ENCODE peak calls at places on chromosome 5, in four cellular contexts. One of them, this sample, is unnamed.

GRCh38 chr5:45521067-45521466 is 175.1 kb downstream of the HCN1 start:
- DNase-seq in PC-3: peak
- DNase-seq in HCT116: peak
- DNase-seq in neural progenitor cell: peak
- DNase-seq in this sample: peak

GRCh38 chr5:95843733-95844223 is 21.3 kb upstream of the GLRX start:
- DNase-seq in PC-3: no peak
- DNase-seq in HCT116: no peak
- DNase-seq in neural progenitor cell: no peak
- DNase-seq in this sample: no peak

GRCh38 chr5:91139572-91140200 is 243.4 kb downstream of the ARRDC3 start:
- DNase-seq in PC-3: no peak
- DNase-seq in HCT116: no peak
- DNase-seq in neural progenitor cell: no peak
- DNase-seq in this sample: no peak

GRCh38 chr5:1312206-1312605 is 17.3 kb upstream of the TERT start:
- DNase-seq in PC-3: no peak
- DNase-seq in HCT116: no peak
- DNase-seq in neural progenitor cell: no peak
- DNase-seq in this sample: no peak

GRCh38 chr5:154243736-154244135 is 53.2 kb downstream of the GALNT10 start:
- DNase-seq in PC-3: no peak
- DNase-seq in HCT116: no peak
- DNase-seq in neural progenitor cell: peak
- DNase-seq in this sample: no peak

GRCh38 chr5:136656811-136657210 is 291.5 kb upstream of the TRPC7 start:
- DNase-seq in PC-3: peak
- DNase-seq in HCT116: no peak
- DNase-seq in neural progenitor cell: no peak
- DNase-seq in this sample: no peak

GRCh38 chr5:174030289-174030688 is 15.2 kb upstream of the NSG2 start:
- DNase-seq in PC-3: no peak
- DNase-seq in HCT116: no peak
- DNase-seq in neural progenitor cell: no peak
- DNase-seq in this sample: no peak

GRCh38 chr5:76809141-76809540 is 9.7 kb upstream of the F2RL1 start:
- DNase-seq in PC-3: no peak
- DNase-seq in HCT116: no peak
- DNase-seq in neural progenitor cell: no peak
- DNase-seq in this sample: no peak

GRCh38 chr5:180460834-180461233 is 33.3 kb upstream of the CNOT6 start:
- DNase-seq in PC-3: no peak
- DNase-seq in HCT116: no peak
- DNase-seq in neural progenitor cell: no peak
- DNase-seq in this sample: no peak

GRCh38 chr5:43215073-43215631 is 23.1 kb downstream of the NIM1K start:
- DNase-seq in PC-3: no peak
- DNase-seq in HCT116: no peak
- DNase-seq in neural progenitor cell: no peak
- DNase-seq in this sample: no peak

GRCh38 chr5:158979749-158980521 is 119.8 kb downstream of the EBF1 start:
- DNase-seq in PC-3: peak
- DNase-seq in HCT116: no peak
- DNase-seq in neural progenitor cell: peak
- DNase-seq in this sample: no peak
- TF ChIP-seq EZH2phosphoT487 in PC-3: no peak
- TF ChIP-seq EZH2phosphoT487 in HCT116: no peak
- TF ChIP-seq EZH2phosphoT487 in neural progenitor cell: no peak
- TF ChIP-seq EZH2phosphoT487 in this sample: no peak

DNA sequence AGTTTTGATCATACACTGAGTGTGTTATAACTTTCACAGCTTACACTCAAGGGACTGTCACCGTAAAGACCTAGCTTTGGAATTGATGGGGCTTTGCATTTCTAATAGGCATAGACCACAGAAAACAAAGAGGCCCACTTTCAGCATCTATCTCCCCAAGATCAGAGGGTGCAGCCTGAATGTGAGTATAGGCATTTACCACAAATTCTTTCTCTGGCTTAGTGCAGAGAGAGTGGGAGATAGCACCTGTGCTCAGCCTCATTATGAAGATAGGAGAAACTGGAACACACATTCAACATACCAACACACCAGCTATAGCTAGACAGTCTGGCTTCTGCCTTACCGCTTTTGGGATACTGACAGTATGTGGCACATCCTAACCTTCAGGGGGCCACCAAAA is 783.4 kb upstream of the GRAMD2B start:
- DNase-seq in PC-3: no peak
- DNase-seq in HCT116: no peak
- DNase-seq in neural progenitor cell: no peak
- DNase-seq in this sample: no peak
- H2AFZ ChIP-seq in PC-3: no peak
- H2AFZ ChIP-seq in HCT116: no peak
- H2AFZ ChIP-seq in neural progenitor cell: peak
- H2AFZ ChIP-seq in this sample: no peak

GRCh38 chr5:2902742-2903297 is 151.3 kb upstream of the IRX2 start:
- DNase-seq in PC-3: no peak
- DNase-seq in HCT116: no peak
- DNase-seq in neural progenitor cell: no peak
- DNase-seq in this sample: no peak
- TF ChIP-seq EZH2phosphoT487 in PC-3: no peak
- TF ChIP-seq EZH2phosphoT487 in HCT116: no peak
- TF ChIP-seq EZH2phosphoT487 in neural progenitor cell: no peak
- TF ChIP-seq EZH2phosphoT487 in this sample: no peak

GRCh38 chr5:72412283-72413055 is 92.3 kb downstream of the PTCD2 start:
- DNase-seq in PC-3: peak
- DNase-seq in HCT116: no peak
- DNase-seq in neural progenitor cell: no peak
- DNase-seq in this sample: no peak
- H2AFZ ChIP-seq in PC-3: no peak
- H2AFZ ChIP-seq in HCT116: no peak
- H2AFZ ChIP-seq in neural progenitor cell: no peak
- H2AFZ ChIP-seq in this sample: no peak

GRCh38 chr5:159515197-159515596 is 184.9 kb upstream of the IL12B start:
- DNase-seq in PC-3: no peak
- DNase-seq in HCT116: no peak
- DNase-seq in neural progenitor cell: no peak
- DNase-seq in this sample: no peak

GRCh38 chr5:159519365-159519764 is 189.1 kb upstream of the IL12B start:
- DNase-seq in PC-3: no peak
- DNase-seq in HCT116: no peak
- DNase-seq in neural progenitor cell: no peak
- DNase-seq in this sample: no peak

GRCh38 chr5:159514229-159514822 is 184.0 kb upstream of the IL12B start:
- DNase-seq in PC-3: no peak
- DNase-seq in HCT116: no peak
- DNase-seq in neural progenitor cell: no peak
- DNase-seq in this sample: peak

GRCh38 chr5:159515909-159516415 is 185.7 kb upstream of the IL12B start:
- DNase-seq in PC-3: peak
- DNase-seq in HCT116: peak
- DNase-seq in neural progenitor cell: peak
- DNase-seq in this sample: peak

DNA sequence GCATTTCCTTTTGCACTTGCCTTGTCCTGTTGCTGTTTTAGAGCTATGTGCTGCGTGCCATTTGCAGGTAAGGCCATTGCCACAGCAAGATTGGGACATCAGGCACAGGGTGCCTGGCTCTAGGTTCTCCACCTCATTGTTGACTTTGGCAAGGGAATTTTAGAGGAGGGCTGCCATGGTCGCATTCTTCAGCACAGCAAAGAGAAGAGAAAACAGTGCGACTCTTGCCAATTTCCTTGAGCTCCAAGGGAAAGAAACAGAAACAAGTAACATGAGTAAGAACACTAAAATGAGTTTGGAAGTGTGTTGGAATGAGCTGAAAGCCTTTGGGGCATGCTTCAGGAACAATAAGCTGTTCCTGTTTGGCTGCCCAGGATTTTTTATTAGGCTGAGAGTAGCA is 188.1 kb upstream of the IL12B start:
- DNase-seq in PC-3: peak
- DNase-seq in HCT116: no peak
- DNase-seq in neural progenitor cell: no peak
- DNase-seq in this sample: no peak
- TF ChIP-seq EZH2phosphoT487 in PC-3: no peak
- TF ChIP-seq EZH2phosphoT487 in HCT116: no peak
- TF ChIP-seq EZH2phosphoT487 in neural progenitor cell: no peak
- TF ChIP-seq EZH2phosphoT487 in this sample: no peak

GRCh38 chr5:117204404-117204803 is 629.8 kb upstream of the SEMA6A start:
- DNase-seq in PC-3: no peak
- DNase-seq in HCT116: no peak
- DNase-seq in neural progenitor cell: no peak
- DNase-seq in this sample: no peak
- H2AFZ ChIP-seq in PC-3: no peak
- H2AFZ ChIP-seq in HCT116: no peak
- H2AFZ ChIP-seq in neural progenitor cell: no peak
- H2AFZ ChIP-seq in this sample: no peak

GRCh38 chr5:127893232-127893631 is 190.0 kb downstream of the CCDC192 start:
- DNase-seq in PC-3: no peak
- DNase-seq in HCT116: no peak
- DNase-seq in neural progenitor cell: no peak
- DNase-seq in this sample: no peak
- TF ChIP-seq EZH2phosphoT487 in PC-3: no peak
- TF ChIP-seq EZH2phosphoT487 in HCT116: no peak
- TF ChIP-seq EZH2phosphoT487 in neural progenitor cell: no peak
- TF ChIP-seq EZH2phosphoT487 in this sample: no peak

GRCh38 chr5:97906135-97906534 is 723.1 kb upstream of the RIOK2 start:
- DNase-seq in PC-3: no peak
- DNase-seq in HCT116: no peak
- DNase-seq in neural progenitor cell: no peak
- DNase-seq in this sample: no peak
- H2AFZ ChIP-seq in PC-3: no peak
- H2AFZ ChIP-seq in HCT116: no peak
- H2AFZ ChIP-seq in neural progenitor cell: no peak
- H2AFZ ChIP-seq in this sample: no peak

GRCh38 chr5:139684881-139685749 is 37.0 kb downstream of the CXXC5 start:
- DNase-seq in PC-3: no peak
- DNase-seq in HCT116: no peak
- DNase-seq in neural progenitor cell: peak
- DNase-seq in this sample: no peak

GRCh38 chr5:139684350-139684880 is 36.3 kb downstream of the CXXC5 start:
- DNase-seq in PC-3: no peak
- DNase-seq in HCT116: no peak
- DNase-seq in neural progenitor cell: no peak
- DNase-seq in this sample: no peak

GRCh38 chr5:139682016-139682975 is 34.1 kb downstream of the CXXC5 start:
- DNase-seq in PC-3: no peak
- DNase-seq in HCT116: no peak
- DNase-seq in neural progenitor cell: peak
- DNase-seq in this sample: no peak

GRCh38 chr5:139681466-139681865 is 33.3 kb downstream of the CXXC5 start:
- DNase-seq in PC-3: no peak
- DNase-seq in HCT116: no peak
- DNase-seq in neural progenitor cell: no peak
- DNase-seq in this sample: no peak

DNA sequence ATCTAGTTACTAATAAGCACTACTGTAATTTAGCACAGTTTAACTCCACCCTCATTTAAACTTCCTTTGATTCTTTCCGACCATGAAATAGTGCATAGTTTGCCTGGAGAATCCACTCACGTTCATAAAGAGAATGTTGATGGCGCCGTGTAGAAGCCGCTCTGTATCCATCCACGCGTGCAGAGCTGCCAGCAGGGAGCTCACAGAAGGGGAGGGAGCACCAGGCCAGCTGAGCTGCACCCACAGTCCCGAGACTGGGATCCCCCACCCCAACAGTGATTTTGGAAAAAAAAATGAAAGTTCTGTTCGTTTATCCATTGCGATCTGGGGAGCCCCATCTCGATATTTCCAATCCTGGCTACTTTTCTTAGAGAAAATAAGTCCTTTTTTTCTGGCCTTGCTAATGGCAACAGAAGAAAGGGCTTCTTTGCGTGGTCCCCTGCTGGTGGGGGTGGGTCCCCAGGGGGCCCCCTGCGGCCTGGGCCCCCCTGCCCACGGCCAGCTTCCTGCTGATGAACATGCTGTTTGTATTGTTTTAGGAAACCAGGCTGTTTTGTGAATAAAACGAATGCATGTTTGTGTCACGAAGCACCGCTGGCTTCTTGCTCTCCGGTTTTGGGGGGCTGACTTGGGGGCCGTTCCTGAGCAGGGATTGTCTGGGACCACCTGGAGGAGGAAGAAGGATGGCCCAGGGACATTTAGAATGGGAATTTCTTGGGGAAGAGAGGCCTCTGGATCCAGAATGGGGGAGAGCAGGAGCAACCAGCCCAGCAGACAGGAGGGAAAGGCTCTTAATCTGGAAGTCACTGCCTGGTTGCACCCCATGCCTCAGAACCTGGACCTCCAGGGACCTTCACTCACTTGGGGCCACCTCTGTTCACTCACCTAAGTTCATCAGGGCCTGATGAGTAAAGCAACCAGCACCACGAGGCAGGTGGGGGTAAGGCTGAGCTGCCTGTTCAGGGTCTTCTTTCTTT is 35.4 kb downstream of the CXXC5 start:
- DNase-seq in PC-3: no peak
- DNase-seq in HCT116: no peak
- DNase-seq in neural progenitor cell: peak
- DNase-seq in this sample: no peak
- TF ChIP-seq EZH2phosphoT487 in PC-3: no peak
- TF ChIP-seq EZH2phosphoT487 in HCT116: no peak
- TF ChIP-seq EZH2phosphoT487 in neural progenitor cell: no peak
- TF ChIP-seq EZH2phosphoT487 in this sample: no peak

GRCh38 chr5:83450840-83451239 is 20.7 kb upstream of the VCAN start:
- DNase-seq in PC-3: peak
- DNase-seq in HCT116: no peak
- DNase-seq in neural progenitor cell: no peak
- DNase-seq in this sample: peak
- H2AFZ ChIP-seq in PC-3: peak
- H2AFZ ChIP-seq in HCT116: peak
- H2AFZ ChIP-seq in neural progenitor cell: peak
- H2AFZ ChIP-seq in this sample: no peak